ENCODE peak calls at places on chromosome 7, in eight cellular contexts. B is fibroblast of mammary gland; V is Jurkat, Clone E6-1; A is epithelial cell of esophagus; Z is HCT116; C is HFF-Myc; L is skeletal muscle cell; H is tibial nerve. S is an unnamed sample.

GRCh38 chr7:65722361-65722792 is 150.5 kb upstream of the VKORC1L1 start:
- DNase-seq in B (peak; percentile 33), V (peak; percentile 45), A (peak; percentile 70), Z (peak; percentile 37), C (no peak), L (no peak), H (no peak), S (no peak)

GRCh38 chr7:130430841-130431713 is 9.7 kb downstream of the CEP41 start:
- DNase-seq in B (peak; percentile 92), V (no peak), A (peak; percentile 22), Z (no peak), C (peak; percentile 52), L (peak; percentile 99), H (no peak), S (peak; percentile 40)

GRCh38 chr7:493661-494251 is 25.9 kb downstream of the PDGFA start:
- DNase-seq in B (no peak), V (no peak), A (no peak), Z (no peak), C (no peak), L (no peak), H (no peak), S (no peak)

GRCh38 chr7:129781856-129782256 is 170.3 kb downstream of the NRF1 start:
- DNase-seq in B (no peak), V (no peak), A (no peak), Z (no peak), C (no peak), L (no peak), H (no peak), S (no peak)

GRCh38 chr7:133827707-133828580 is 299.2 kb upstream of the LRGUK start:
- DNase-seq in B (no peak), V (no peak), A (peak; percentile 87), Z (no peak), C (no peak), L (no peak), H (no peak), S (no peak)

GRCh38 chr7:3404490-3404889 is 103.4 kb downstream of the SDK1 start:
- DNase-seq in B (peak; percentile 5), V (no peak), A (peak; percentile 75), Z (no peak), C (no peak), L (no peak), H (no peak), S (no peak)

GRCh38 chr7:96282835-96283234 is 39.1 kb downstream of the SLC25A13 start:
- DNase-seq in B (no peak), V (no peak), A (no peak), Z (no peak), C (no peak), L (no peak), H (no peak), S (no peak)

GRCh38 chr7:6643915-6644625 is 7.0 kb downstream of the ZNF316 start:
- DNase-seq in B (no peak), V (no peak), A (no peak), Z (no peak), C (no peak), L (no peak), H (no peak), S (no peak)

GRCh38 chr7:12979181-12979580 is 291.7 kb downstream of the ARL4A start:
- DNase-seq in B (no peak), V (no peak), A (no peak), Z (no peak), C (no peak), L (no peak), H (no peak), S (no peak)

GRCh38 chr7:85567983-85568382 is 381.1 kb upstream of the SEMA3D start:
- DNase-seq in B (no peak), V (no peak), A (no peak), Z (no peak), C (no peak), L (no peak), H (no peak), S (no peak)

GRCh38 chr7:51224811-51225581 is 91.6 kb downstream of the COBL start:
- DNase-seq in B (peak; percentile 1), V (no peak), A (peak; percentile 75), Z (peak; percentile 45), C (no peak), L (no peak), H (no peak), S (no peak)

GRCh38 chr7:72335561-72336381 is 76.4 kb downstream of the CALN1 start:
- DNase-seq in B (no peak), V (no peak), A (no peak), Z (no peak), C (no peak), L (no peak), H (no peak), S (no peak)

GRCh38 chr7:133319842-133320241 is 67.0 kb downstream of the EXOC4 start:
- DNase-seq in B (no peak), V (no peak), A (no peak), Z (no peak), C (no peak), L (no peak), H (no peak), S (no peak)

GRCh38 chr7:16850772-16851466 is 30.9 kb downstream of the AGR3 start:
- DNase-seq in B (no peak), V (no peak), A (no peak), Z (no peak), C (no peak), L (no peak), H (no peak), S (no peak)

GRCh38 chr7:47890606-47891005 is 57.7 kb downstream of the PKD1L1 start:
- DNase-seq in B (no peak), V (no peak), A (no peak), Z (no peak), C (no peak), L (no peak), H (no peak), S (no peak)

DNA sequence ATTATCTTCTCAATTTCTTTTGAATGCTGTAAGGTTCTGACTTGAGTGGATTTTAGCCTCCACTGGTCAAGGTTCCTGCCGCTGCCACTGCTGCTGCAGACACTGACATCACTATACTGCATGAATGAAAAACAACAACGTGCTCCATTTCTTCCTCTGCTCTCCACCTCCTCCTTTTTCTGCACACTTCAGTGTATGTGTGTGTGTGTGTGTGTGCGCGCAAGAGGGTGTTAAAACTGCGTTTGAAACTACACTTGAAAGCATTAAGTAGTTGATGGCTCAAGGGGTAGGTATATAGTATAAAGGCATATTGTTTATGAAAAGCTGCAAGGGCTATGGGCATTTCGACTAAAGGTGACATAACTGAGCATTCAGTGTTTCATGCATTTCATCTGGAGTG is 3.5 kb downstream of the GLCCI1 start:
- DNase-seq in B (no peak), V (no peak), A (no peak), Z (no peak), C (no peak), L (no peak), H (no peak), S (no peak)
- H3K4me3 ChIP-seq in B (no peak overlapping the region), V (no peak overlapping the region), A (no peak overlapping the region), Z (no peak overlapping the region), C (peak overlapping the region; percentile 77), L (peak overlapping the region; percentile 2), H (no peak overlapping the region), S (no peak overlapping the region)

GRCh38 chr7:94875221-94875620 is 32.2 kb upstream of the PPP1R9A start:
- DNase-seq in B (no peak), V (no peak), A (no peak), Z (no peak), C (no peak), L (no peak), H (no peak), S (no peak)
- H3K4me3 ChIP-seq in B (no peak overlapping the region), V (no peak overlapping the region), A (no peak overlapping the region), Z (no peak overlapping the region), C (no peak overlapping the region), L (no peak overlapping the region), H (no peak overlapping the region), S (no peak overlapping the region)

DNA sequence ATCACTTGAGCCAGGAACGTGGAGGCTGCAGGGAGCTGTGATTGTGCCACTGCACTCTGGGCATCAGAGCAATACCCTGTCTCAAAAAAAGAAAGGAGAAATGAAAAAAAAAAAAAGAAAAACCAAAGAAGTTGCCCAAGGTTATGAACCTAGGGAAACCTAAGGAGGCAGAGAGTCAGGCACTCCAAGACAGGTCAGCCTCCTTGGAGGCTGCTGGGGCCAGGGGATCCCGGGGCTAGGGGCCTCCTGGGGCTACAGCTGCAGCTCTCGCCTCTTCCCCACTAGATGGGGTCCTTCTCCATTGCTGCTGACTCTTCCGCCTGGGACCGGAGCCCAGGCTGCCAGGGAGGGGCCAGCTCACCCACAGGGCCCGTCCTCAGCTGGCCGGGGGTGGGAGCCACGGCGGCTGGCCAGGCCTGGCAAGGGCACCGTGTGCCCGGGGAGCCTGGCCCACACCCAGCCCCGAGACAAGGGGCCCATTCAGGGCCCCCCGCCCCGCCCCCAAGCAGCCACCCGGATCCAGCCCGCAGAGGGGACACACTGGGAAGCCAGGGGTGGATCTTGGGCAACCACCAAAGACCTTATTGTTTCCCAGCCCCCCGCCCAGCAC is 1.7 kb upstream of the SPACDR start:
- DNase-seq in B (peak; percentile 70), V (no peak), A (peak; percentile 51), Z (no peak), C (no peak), L (no peak), H (peak; percentile 56), S (peak; percentile 89)
- H3K4me3 ChIP-seq in B (no peak overlapping the region), V (no peak overlapping the region), A (no peak overlapping the region), Z (no peak overlapping the region), C (no peak overlapping the region), L (no peak overlapping the region), H (no peak overlapping the region), S (no peak overlapping the region)

DNA sequence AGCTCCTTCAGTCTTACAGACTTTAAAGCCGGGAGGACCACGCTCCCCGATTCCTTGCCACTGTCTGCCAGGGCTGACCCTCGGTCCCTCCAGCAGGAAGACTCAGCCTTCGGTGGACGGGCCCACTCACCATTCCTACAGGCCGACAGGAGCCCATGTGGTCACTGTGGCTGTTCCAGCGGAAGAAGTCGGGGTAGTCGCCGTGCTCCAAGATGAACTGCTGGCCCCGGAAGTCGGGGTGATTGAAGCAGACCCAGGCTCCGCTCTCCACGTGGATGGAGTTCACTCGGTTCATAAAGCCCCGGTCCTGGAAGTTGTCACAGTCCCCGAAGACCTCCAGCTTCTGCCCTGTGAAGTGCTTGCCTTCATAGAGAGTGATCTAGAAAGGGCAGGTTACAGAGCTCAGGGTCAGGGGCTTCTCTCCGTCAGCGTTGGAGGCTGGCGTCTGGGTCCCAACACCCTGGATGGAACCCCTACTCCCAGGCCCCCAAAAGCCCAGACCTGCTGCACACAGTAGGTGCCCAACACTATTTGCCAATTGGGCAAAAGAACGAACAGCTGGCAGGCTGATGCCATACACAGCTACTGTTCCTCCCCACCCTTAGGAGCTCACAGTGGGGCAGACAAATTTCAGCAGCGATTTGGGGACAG is 1.9 kb downstream of the CRYGN start:
- DNase-seq in B (no peak), V (no peak), A (no peak), Z (no peak), C (no peak), L (no peak), H (peak; percentile 4), S (no peak)
- H3K4me3 ChIP-seq in B (no peak overlapping the region), V (no peak overlapping the region), A (no peak overlapping the region), Z (no peak overlapping the region), C (no peak overlapping the region), L (no peak overlapping the region), H (no peak overlapping the region), S (no peak overlapping the region)